ENCODE peak calls at places on chromosomes 3 and 15, in six cellular contexts. G is left cardiac atrium, Z is fibroblast of mammary gland, H is NCI-H2081, Q is T-helper 2 cell, V is left ventricle myocardium superior. R is an unnamed sample.

GRCh38 chr3:23656199-23656598 is 149.6 kb upstream of the UBE2E1 start:
- DNase-seq in H (no peak), V (no peak), Q (no peak), Z (no peak), G (no peak), R (no peak)

GRCh38 chr3:8595252-8595934 is 49.2 kb downstream of the SSUH2 start:
- DNase-seq in Q (no peak), H (no peak), Z (no peak), G (peak), V (peak), R (no peak)

GRCh38 chr3:15205934-15206661 is at the start of gene CAPN7:
- DNase-seq in Q (peak), V (peak), H (no peak), Z (peak), G (peak), R (peak)

GRCh38 chr3:128567141-128567540 is 74.1 kb upstream of the GATA2 start:
- DNase-seq in Z (no peak), H (no peak), G (no peak), V (no peak), Q (no peak), R (no peak)

GRCh38 chr3:44685128-44685800 is 27.2 kb upstream of the ZNF502 start:
- DNase-seq in G (peak), Z (peak), H (peak), Q (peak), V (peak), R (peak)

GRCh38 chr3:160134964-160135363 is 90.3 kb upstream of the C3orf80 start:
- DNase-seq in Q (no peak), H (no peak), V (no peak), G (no peak), Z (peak), R (no peak)

GRCh38 chr15:45884755-45885445 is 250.1 kb downstream of the SQOR start:
- DNase-seq in H (no peak), V (no peak), G (no peak), Z (no peak), Q (no peak), R (no peak)

GRCh38 chr15:40258544-40258943 is 19.7 kb downstream of the PAK6 start:
- DNase-seq in Q (no peak), Z (no peak), V (no peak), G (no peak), H (no peak), R (no peak)

GRCh38 chr15:33894193-33894592 is 74.1 kb upstream of the CHRM5 start:
- DNase-seq in Z (no peak), V (no peak), G (no peak), Q (no peak), H (no peak), R (no peak)

GRCh38 chr15:65979316-65979715 is 110.0 kb downstream of the RAB11A start:
- DNase-seq in V (no peak), Q (no peak), Z (no peak), H (no peak), G (no peak), R (peak)

GRCh38 chr15:44719293-44719999 is 8.1 kb downstream of the B2M start:
- DNase-seq in Q (peak), H (no peak), V (no peak), G (no peak), Z (peak), R (no peak)

GRCh38 chr3:151580592-151580991 is 119.7 kb upstream of the IGSF10 start:
- DNase-seq in H (no peak), Q (no peak), G (no peak), V (no peak), Z (peak), R (no peak)

GRCh38 chr3:77915341-77915740 is 875.4 kb downstream of the ROBO2 start:
- DNase-seq in Z (no peak), Q (no peak), G (no peak), H (no peak), V (no peak), R (no peak)

GRCh38 chr3:162718697-162719096 is 1222.1 kb downstream of the OTOL1 start:
- DNase-seq in Q (no peak), Z (peak), H (no peak), V (no peak), G (no peak), R (no peak)

GRCh38 chr3:103341078-103341477 is 906.3 kb downstream of the ZPLD1 start:
- DNase-seq in V (no peak), H (no peak), Z (no peak), Q (no peak), G (no peak), R (no peak)

GRCh38 chr3:162007722-162008121 is 511.1 kb downstream of the OTOL1 start:
- DNase-seq in Z (peak), G (no peak), H (no peak), Q (no peak), V (no peak), R (no peak)

GRCh38 chr3:41369838-41370237 is 170.5 kb downstream of the CTNNB1 start:
- DNase-seq in Z (no peak), G (no peak), H (no peak), V (no peak), Q (no peak), R (no peak)

GRCh38 chr15:75158402-75158801 is 43.3 kb upstream of the C15orf39 start:
- DNase-seq in H (no peak), Z (no peak), Q (no peak), G (no peak), V (no peak), R (no peak)

GRCh38 chr15:41892621-41893421 is 1.0 kb downstream of the SPTBN5 start:
- DNase-seq in Z (no peak), H (peak), V (peak), Q (peak), G (peak), R (peak)

GRCh38 chr3:71421820-71422566 is 161.5 kb downstream of the FOXP1 start:
- DNase-seq in G (no peak), V (no peak), Z (no peak), H (no peak), Q (peak), R (no peak)

GRCh38 chr3:43181202-43181910 is 75.5 kb upstream of the POMGNT2 start:
- DNase-seq in Q (peak), H (no peak), G (no peak), Z (no peak), V (no peak), R (no peak)

GRCh38 chr3:172634948-172635347 is 75.9 kb downstream of the NCEH1 start:
- DNase-seq in V (no peak), G (no peak), H (no peak), Z (no peak), Q (no peak), R (no peak)

GRCh38 chr3:170826047-170826446 is 43.9 kb downstream of the RPL22L1 start:
- DNase-seq in H (no peak), V (no peak), Q (no peak), Z (no peak), G (no peak), R (no peak)

GRCh38 chr3:124850212-124850611 is 37.0 kb downstream of the ITGB5 start:
- DNase-seq in Q (no peak), V (no peak), H (no peak), Z (no peak), G (no peak), R (no peak)

GRCh38 chr3:57026918-57027317 is 33.5 kb upstream of the SPATA12 start:
- DNase-seq in Z (peak), Q (no peak), H (no peak), G (no peak), V (no peak), R (no peak)

GRCh38 chr3:125375950-125376679 is 990 bp upstream of the ZNF148 start:
- DNase-seq in Z (peak), H (peak), Q (no peak), G (no peak), V (no peak), R (no peak)

GRCh38 chr3:24683511-24684384 is 189.1 kb upstream of the THRB start:
- DNase-seq in Q (no peak), Z (peak), V (no peak), G (no peak), H (peak), R (no peak)

GRCh38 chr3:10248984-10249748 is 907 bp downstream of the TATDN2 start:
- DNase-seq in V (peak), G (peak), Q (peak), Z (no peak), H (no peak), R (peak)

GRCh38 chr3:57066471-57066870 is 6.0 kb downstream of the SPATA12 start:
- DNase-seq in H (no peak), V (no peak), G (no peak), Z (no peak), Q (no peak), R (no peak)

GRCh38 chr15:67819636-67820035 is 5.7 kb upstream of the SKOR1 start:
- DNase-seq in G (peak), V (no peak), Z (no peak), Q (no peak), H (no peak), R (no peak)

GRCh38 chr3:197613187-197613586 is 57.4 kb upstream of the BDH1 start:
- DNase-seq in V (no peak), H (no peak), Z (no peak), G (no peak), Q (peak), R (no peak)

GRCh38 chr3:46504780-46505179 is 7.0 kb downstream of the RTP3 start:
- DNase-seq in Q (no peak), G (no peak), Z (no peak), V (no peak), H (no peak), R (no peak)

GRCh38 chr3:136578290-136578689 is 173.9 kb downstream of the STAG1 start:
- DNase-seq in Q (no peak), V (no peak), H (no peak), G (no peak), Z (no peak), R (no peak)

GRCh38 chr3:129599607-129600006 is 6.9 kb downstream of the PLXND1 start:
- DNase-seq in Q (no peak), G (peak), H (no peak), Z (peak), V (peak), R (peak)

GRCh38 chr3:165523801-165524200 is 313.4 kb downstream of the BCHE start:
- DNase-seq in G (no peak), H (no peak), Z (peak), Q (no peak), V (no peak), R (no peak)